ENCODE peak calls at places on chromosomes 7 and 10, in eight cellular contexts. Z is astrocyte, Q is neuronal stem cell, L is K562, R is HCT116, W is neural progenitor cell, G is colonic mucosa, J is H9. A is an unnamed sample. For H3K4me1, the result is how much of the 10 kb centered on the place peaks cover.

GRCh38 chr7:47453093-47454056 is 128.5 kb downstream of the TNS3 start:
- DNase-seq in R (no peak), Z (peak), L (no peak), J (no peak), W (no peak), G (no peak), Q (no peak), A (no peak)

GRCh38 chr7:158432369-158433270 is 155.0 kb downstream of the PTPRN2 start:
- DNase-seq in W (no peak), Z (no peak), J (no peak), L (no peak), Q (no peak), G (peak), R (no peak), A (no peak)

GRCh38 chr7:123772652-123773051 is 23.8 kb upstream of the WASL start:
- DNase-seq in G (no peak), J (no peak), L (no peak), R (no peak), Q (no peak), W (no peak), Z (no peak), A (no peak)

GRCh38 chr7:134594877-134595276 is 46.0 kb downstream of the AKR1B15 start:
- DNase-seq in W (no peak), Z (no peak), G (no peak), J (no peak), Q (no peak), L (no peak), R (no peak), A (no peak)

GRCh38 chr7:98038731-98039130 is 48.7 kb upstream of the OCM2 start:
- DNase-seq in J (no peak), R (no peak), W (no peak), L (no peak), G (no peak), Z (no peak), Q (no peak), A (no peak)

GRCh38 chr10:116968331-116968730 is 36.7 kb downstream of the SHTN1 start:
- DNase-seq in R (no peak), Q (no peak), W (no peak), J (no peak), L (no peak), G (no peak), Z (no peak), A (no peak)

GRCh38 chr10:4725917-4726606 is 99.9 kb upstream of the AKR1E2 start:
- DNase-seq in Z (peak), L (no peak), J (no peak), R (peak), Q (no peak), W (no peak), G (no peak), A (no peak)

GRCh38 chr10:15439381-15439837 is 68.3 kb upstream of the FAM171A1 start:
- DNase-seq in Z (no peak), G (no peak), J (peak), R (no peak), Q (no peak), L (peak), W (peak), A (peak)

GRCh38 chr10:70773965-70774809 is 11.0 kb downstream of the TBATA start:
- DNase-seq in J (no peak), Z (no peak), L (no peak), G (no peak), R (no peak), Q (no peak), W (no peak), A (no peak)

GRCh38 chr7:25726180-25726579 is 425.8 kb upstream of the NFE2L3 start:
- DNase-seq in J (peak), W (peak), Z (no peak), L (peak), R (no peak), G (no peak), Q (peak), A (no peak)

GRCh38 chr7:84162125-84162524 is 32.5 kb downstream of the SEMA3A start:
- DNase-seq in Q (no peak), R (no peak), G (no peak), Z (no peak), J (no peak), W (no peak), L (no peak), A (no peak)

GRCh38 chr10:119522747-119523426 is 19.6 kb downstream of the RGS10 start:
- DNase-seq in Z (no peak), L (no peak), R (peak), Q (no peak), J (no peak), G (no peak), W (no peak), A (no peak)

GRCh38 chr10:12872577-12872976 is 128.9 kb downstream of the CCDC3 start:
- DNase-seq in L (no peak), G (no peak), Q (no peak), W (no peak), R (no peak), J (no peak), Z (no peak), A (no peak)

GRCh38 chr10:93368210-93368609 is 113.9 kb downstream of the MYOF start:
- DNase-seq in R (no peak), Q (no peak), W (no peak), J (no peak), G (no peak), L (no peak), Z (no peak), A (no peak)

GRCh38 chr10:3757638-3758490 is 27.1 kb downstream of the KLF6 start:
- DNase-seq in J (peak), Z (no peak), L (no peak), G (no peak), R (no peak), W (no peak), Q (no peak), A (no peak)

GRCh38 chr10:121848082-121848481 is 79.7 kb downstream of the ATE1 start:
- DNase-seq in Q (no peak), J (no peak), W (no peak), G (no peak), L (no peak), Z (no peak), R (no peak), A (no peak)
- H3K4me1 ChIP-seq in Q (under half), J (under half), W (under half), G (under half), L (under half), Z (under half), R (under half), A (under half)

GRCh38 chr7:74290999-74291441 is 1.8 kb downstream of the CLIP2 start:
- DNase-seq in Z (no peak), G (peak), R (no peak), L (no peak), Q (no peak), J (no peak), W (no peak), A (no peak)
- H3K9ac ChIP-seq in Z (peak), G (peak), R (peak), L (no peak), Q (no peak), J (no peak), W (no peak), A (no peak)

GRCh38 chr10:23037561-23037960 is 57.8 kb upstream of the MSRB2 start:
- DNase-seq in J (no peak), W (peak), L (peak), Q (no peak), G (no peak), Z (no peak), R (no peak), A (no peak)

GRCh38 chr10:23038172-23038571 is 57.2 kb upstream of the MSRB2 start:
- DNase-seq in L (peak), Q (no peak), G (no peak), Z (no peak), W (no peak), J (no peak), R (no peak), A (no peak)

GRCh38 chr10:23034790-23035189 is 60.6 kb upstream of the MSRB2 start:
- DNase-seq in G (no peak), W (no peak), R (no peak), L (no peak), Q (no peak), J (no peak), Z (no peak), A (no peak)

GRCh38 chr10:23035569-23035968 is 59.8 kb upstream of the MSRB2 start:
- DNase-seq in J (peak), G (no peak), R (peak), W (peak), Q (no peak), Z (no peak), L (peak), A (no peak)

DNA sequence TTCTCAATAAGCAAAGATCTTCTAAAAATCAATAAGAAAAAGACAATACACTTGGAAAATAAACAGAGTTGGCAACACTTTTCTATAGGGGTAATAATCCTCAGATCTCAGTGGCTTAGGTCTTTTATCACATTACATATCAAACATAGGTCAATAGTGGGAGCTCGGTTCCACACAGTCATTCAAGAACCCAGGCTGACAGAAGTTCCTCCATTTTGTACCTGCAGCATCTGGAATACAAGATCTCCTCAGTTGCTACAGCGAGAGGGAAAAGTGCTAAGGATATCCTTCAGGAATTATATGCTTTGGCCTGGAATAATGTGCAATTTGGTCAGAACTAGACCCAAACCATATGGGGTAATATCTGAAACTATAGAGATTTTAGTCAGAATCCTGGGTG is 55.4 kb upstream of the MSRB2 start:
- DNase-seq in Q (no peak), L (no peak), J (no peak), R (no peak), W (no peak), Z (no peak), G (no peak), A (no peak)
- H3K4me1 ChIP-seq in Q (under half), L (under half), J (under half), R (under half), W (under half), Z (under half), G (under half), A (under half)

GRCh38 chr10:103474077-103474476 is 5.0 kb downstream of the CALHM3 start:
- DNase-seq in W (no peak), Z (no peak), G (no peak), Q (no peak), J (no peak), R (no peak), L (no peak), A (no peak)

GRCh38 chr10:103475437-103475836 is 3.6 kb downstream of the CALHM3 start:
- DNase-seq in Q (no peak), Z (no peak), J (no peak), G (no peak), W (no peak), R (no peak), L (no peak), A (no peak)

GRCh38 chr10:103470755-103471653 is 8.0 kb downstream of the CALHM3 start:
- DNase-seq in J (peak), G (peak), Q (no peak), R (no peak), Z (no peak), L (peak), W (no peak), A (no peak)

GRCh38 chr10:103473261-103473671 is 5.8 kb downstream of the CALHM3 start:
- DNase-seq in J (no peak), W (no peak), R (no peak), Z (no peak), G (no peak), Q (no peak), L (no peak), A (no peak)

DNA sequence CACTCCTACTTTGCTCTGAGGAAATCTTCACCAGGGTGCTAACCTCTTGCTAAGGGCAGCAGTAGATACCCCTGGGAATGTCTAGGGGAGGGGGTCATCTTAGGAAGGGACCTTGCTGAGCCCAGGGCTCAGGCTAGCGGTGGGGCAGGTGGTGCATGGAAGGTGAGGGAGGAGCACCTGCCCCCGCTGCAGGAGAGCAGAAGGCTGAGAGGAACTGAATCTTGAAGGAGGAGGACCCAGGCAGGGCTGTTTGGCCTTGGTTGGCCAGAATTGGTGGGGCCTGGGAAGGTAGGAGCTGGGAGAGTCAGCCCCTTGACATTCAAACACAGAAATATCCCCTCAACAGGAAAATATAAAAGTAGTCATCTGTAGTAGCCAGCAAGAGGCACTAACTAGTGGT is 7.0 kb downstream of the CALHM3 start:
- DNase-seq in L (no peak), Q (no peak), J (no peak), W (no peak), Z (no peak), G (no peak), R (no peak), A (no peak)
- H3K9ac ChIP-seq in L (no peak), Q (no peak), J (no peak), W (no peak), Z (no peak), G (no peak), R (no peak), A (peak)

GRCh38 chr10:131980757-131981428 is 830 bp downstream of the BNIP3 start:
- DNase-seq in R (no peak), Q (no peak), G (no peak), Z (no peak), W (peak), J (peak), L (peak), A (no peak)

GRCh38 chr10:131982796-131983195 is 1.1 kb upstream of the BNIP3 start:
- DNase-seq in L (no peak), G (no peak), Z (no peak), W (no peak), Q (no peak), R (no peak), J (no peak), A (no peak)

GRCh38 chr10:131980321-131980720 is 1.4 kb downstream of the BNIP3 start:
- DNase-seq in G (no peak), L (no peak), J (no peak), Q (no peak), R (no peak), W (no peak), Z (no peak), A (no peak)

GRCh38 chr10:131982185-131982756 is 548 bp upstream of the BNIP3 start:
- DNase-seq in G (peak), R (no peak), Z (no peak), J (no peak), W (no peak), L (no peak), Q (no peak), A (no peak)

GRCh38 chr10:131981429-131982184 is at the start of gene BNIP3:
- DNase-seq in Q (peak), Z (peak), L (peak), W (peak), J (peak), G (peak), R (peak), A (peak)
- H3K4me1 ChIP-seq in Q (under half), Z (under half), L (under half), W (under half), J (under half), G (under half), R (under half), A (under half)

DNA sequence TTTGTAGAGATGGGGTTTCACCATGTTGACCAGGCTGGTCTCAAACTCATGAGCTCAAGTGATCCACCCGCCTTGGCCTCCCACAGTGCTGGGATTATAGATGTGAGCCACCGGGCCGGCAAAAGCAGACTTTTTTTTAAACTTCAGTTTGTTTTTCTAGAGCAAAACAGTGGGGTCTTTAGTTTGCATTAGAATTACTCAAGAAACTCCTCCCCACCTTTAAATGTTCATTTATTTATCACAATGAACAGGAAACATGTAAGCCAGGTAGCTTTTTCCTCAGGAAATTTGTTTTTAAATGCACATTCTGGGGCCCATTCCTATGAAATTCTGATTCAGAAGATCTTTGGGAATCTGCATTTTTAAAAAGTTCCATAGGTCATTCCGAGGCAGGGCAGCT is 56.0 kb upstream of the JAZF1 start:
- DNase-seq in G (no peak), Q (no peak), W (no peak), J (no peak), R (no peak), Z (no peak), L (no peak), A (no peak)
- H3K9ac ChIP-seq in G (no peak), Q (no peak), W (no peak), J (no peak), R (no peak), Z (no peak), L (no peak), A (no peak)

GRCh38 chr10:124003481-124004371 is 89.7 kb downstream of the CHST15 start:
- DNase-seq in J (no peak), L (no peak), R (no peak), G (peak), W (no peak), Z (no peak), Q (no peak), A (no peak)
- H3K4me1 ChIP-seq in J (under half), L (under half), R (under half), G (under half), W (under half), Z (under half), Q (under half), A (under half)

DNA sequence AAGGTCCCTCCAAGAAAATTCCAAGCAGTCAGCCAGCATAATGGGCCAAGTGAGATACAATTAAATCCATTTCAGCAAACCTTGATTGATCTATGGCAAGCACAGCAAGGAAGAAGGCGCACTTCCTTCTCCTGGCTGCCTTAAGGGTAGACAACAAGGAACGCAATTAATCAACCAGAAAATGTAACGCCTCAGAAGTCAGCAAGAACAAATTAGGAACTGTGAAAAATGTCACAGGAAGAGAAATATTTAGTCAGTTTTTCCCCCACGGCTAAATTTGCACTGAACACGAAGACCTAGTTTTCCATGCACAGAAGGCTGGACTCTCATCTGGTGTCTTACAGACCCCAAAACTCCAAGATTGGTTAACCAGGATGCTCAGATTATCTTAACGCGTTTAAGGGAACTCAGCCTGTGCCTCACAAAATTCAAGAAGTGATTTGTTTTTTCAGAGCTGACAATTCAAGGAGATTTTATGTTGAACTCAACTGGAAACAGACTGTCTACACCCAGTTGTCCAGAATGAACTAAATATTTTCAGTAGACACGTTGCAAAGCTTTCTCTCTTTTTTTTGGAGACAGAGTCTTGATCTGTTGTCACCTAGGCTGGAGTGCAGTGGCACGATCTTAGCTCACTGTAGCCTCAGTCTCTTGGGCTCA is 14.3 kb downstream of the SNX8 start:
- DNase-seq in Q (no peak), G (no peak), W (no peak), R (no peak), Z (no peak), J (no peak), L (no peak), A (no peak)
- H3K9ac ChIP-seq in Q (no peak), G (no peak), W (no peak), R (no peak), Z (peak), J (peak), L (no peak), A (no peak)

GRCh38 chr7:2084331-2084730 is 148.4 kb downstream of the MAD1L1 start:
- DNase-seq in Z (no peak), L (no peak), R (no peak), W (no peak), J (no peak), G (no peak), Q (no peak), A (no peak)
- H3K4me1 ChIP-seq in Z (under half), L (half or more), R (under half), W (under half), J (under half), G (under half), Q (under half), A (under half)

A was measured in NT2/D1.